ENCODE peak calls at places on chromosomes 1 and 21, in nine cellular contexts. One of them, this sample, is unnamed.
A peak's percentile ranks its signal among the peaks of the same experiment; 100 is the strongest.

GRCh38 chr1:172929006-172929405 is 121.7 kb downstream of the TNFSF18 start:
- DNase-seq in heart left ventricle: no peak
- DNase-seq in AG10803: no peak
- DNase-seq in GM23248: peak; percentile 60
- DNase-seq in CD4-positive, alpha-beta memory T cell: no peak
- DNase-seq in right lobe of liver: no peak
- DNase-seq in HL-60: no peak
- DNase-seq in CD8-positive, alpha-beta T cell: no peak
- DNase-seq in H7: no peak
- DNase-seq in this sample: no peak

GRCh38 chr1:201471772-201472171 is 2.8 kb upstream of the PHLDA3 start:
- DNase-seq in HL-60: no peak
- DNase-seq in heart left ventricle: peak; percentile 60
- DNase-seq in CD8-positive, alpha-beta T cell: no peak
- DNase-seq in right lobe of liver: no peak
- DNase-seq in AG10803: peak; percentile 89
- DNase-seq in H7: no peak
- DNase-seq in CD4-positive, alpha-beta memory T cell: no peak
- DNase-seq in GM23248: peak; percentile 93
- DNase-seq in this sample: no peak

GRCh38 chr1:12447849-12448312 is 170.1 kb downstream of the DHRS3 start:
- DNase-seq in CD4-positive, alpha-beta memory T cell: no peak
- DNase-seq in right lobe of liver: no peak
- DNase-seq in AG10803: peak; percentile 90
- DNase-seq in heart left ventricle: no peak
- DNase-seq in CD8-positive, alpha-beta T cell: no peak
- DNase-seq in HL-60: no peak
- DNase-seq in H7: no peak
- DNase-seq in GM23248: peak; percentile 71
- DNase-seq in this sample: no peak

GRCh38 chr1:202805886-202806511 is 2.2 kb downstream of the KDM5B start:
- DNase-seq in H7: peak; percentile 44
- DNase-seq in CD4-positive, alpha-beta memory T cell: no peak
- DNase-seq in AG10803: no peak
- DNase-seq in HL-60: no peak
- DNase-seq in heart left ventricle: no peak
- DNase-seq in right lobe of liver: no peak
- DNase-seq in GM23248: peak; percentile 60
- DNase-seq in CD8-positive, alpha-beta T cell: no peak
- DNase-seq in this sample: no peak

GRCh38 chr21:36691539-36692124 is 7.3 kb upstream of the SIM2 start:
- DNase-seq in AG10803: no peak
- DNase-seq in GM23248: no peak
- DNase-seq in heart left ventricle: no peak
- DNase-seq in H7: peak; percentile 49
- DNase-seq in HL-60: no peak
- DNase-seq in right lobe of liver: no peak
- DNase-seq in CD8-positive, alpha-beta T cell: no peak
- DNase-seq in CD4-positive, alpha-beta memory T cell: no peak
- DNase-seq in this sample: no peak

GRCh38 chr1:162197041-162197511 is 127.6 kb downstream of the NOS1AP start:
- DNase-seq in CD8-positive, alpha-beta T cell: no peak
- DNase-seq in GM23248: no peak
- DNase-seq in AG10803: no peak
- DNase-seq in CD4-positive, alpha-beta memory T cell: no peak
- DNase-seq in right lobe of liver: no peak
- DNase-seq in heart left ventricle: no peak
- DNase-seq in HL-60: no peak
- DNase-seq in H7: no peak
- DNase-seq in this sample: no peak

GRCh38 chr21:28579986-28580550 is 412.6 kb downstream of the LTN1 start:
- DNase-seq in HL-60: no peak
- DNase-seq in H7: no peak
- DNase-seq in heart left ventricle: no peak
- DNase-seq in right lobe of liver: no peak
- DNase-seq in CD8-positive, alpha-beta T cell: no peak
- DNase-seq in GM23248: no peak
- DNase-seq in AG10803: no peak
- DNase-seq in CD4-positive, alpha-beta memory T cell: no peak
- DNase-seq in this sample: no peak

GRCh38 chr1:55214903-55215193 is 316 bp downstream of the USP24 start:
- DNase-seq in right lobe of liver: peak; percentile 57
- DNase-seq in HL-60: no peak
- DNase-seq in CD4-positive, alpha-beta memory T cell: peak; percentile 57
- DNase-seq in CD8-positive, alpha-beta T cell: no peak
- DNase-seq in H7: peak; percentile 85
- DNase-seq in AG10803: peak; percentile 43
- DNase-seq in GM23248: peak; percentile 73
- DNase-seq in heart left ventricle: peak; percentile 62
- DNase-seq in this sample: no peak

GRCh38 chr1:162697140-162697895 is 65.1 kb downstream of the DDR2 start:
- DNase-seq in CD4-positive, alpha-beta memory T cell: no peak
- DNase-seq in H7: no peak
- DNase-seq in CD8-positive, alpha-beta T cell: no peak
- DNase-seq in GM23248: no peak
- DNase-seq in HL-60: no peak
- DNase-seq in right lobe of liver: no peak
- DNase-seq in AG10803: peak; percentile 31
- DNase-seq in heart left ventricle: no peak
- DNase-seq in this sample: no peak

GRCh38 chr1:156076609-156077429 is 5.4 kb downstream of the MEX3A start:
- DNase-seq in HL-60: no peak
- DNase-seq in GM23248: no peak
- DNase-seq in heart left ventricle: peak; percentile 65
- DNase-seq in right lobe of liver: peak; percentile 86
- DNase-seq in CD4-positive, alpha-beta memory T cell: no peak
- DNase-seq in H7: peak; percentile 88
- DNase-seq in AG10803: no peak
- DNase-seq in CD8-positive, alpha-beta T cell: no peak
- DNase-seq in this sample: no peak

GRCh38 chr1:145972580-145972979 is 8.1 kb downstream of the POLR3GL start:
- DNase-seq in HL-60: no peak
- DNase-seq in H7: no peak
- DNase-seq in AG10803: no peak
- DNase-seq in right lobe of liver: peak; percentile 51
- DNase-seq in GM23248: no peak
- DNase-seq in heart left ventricle: no peak
- DNase-seq in CD4-positive, alpha-beta memory T cell: no peak
- DNase-seq in CD8-positive, alpha-beta T cell: no peak
- DNase-seq in this sample: no peak

GRCh38 chr1:64505232-64505943 is 35.5 kb downstream of the CACHD1 start:
- DNase-seq in H7: peak; percentile 94
- DNase-seq in GM23248: no peak
- DNase-seq in AG10803: no peak
- DNase-seq in heart left ventricle: peak; percentile 35
- DNase-seq in right lobe of liver: peak; percentile 30
- DNase-seq in CD4-positive, alpha-beta memory T cell: peak; percentile 42
- DNase-seq in HL-60: no peak
- DNase-seq in CD8-positive, alpha-beta T cell: peak; percentile 66
- DNase-seq in this sample: peak; percentile 65

GRCh38 chr1:178706467-178706866 is 18.6 kb upstream of the RALGPS2 start:
- DNase-seq in CD4-positive, alpha-beta memory T cell: no peak
- DNase-seq in H7: no peak
- DNase-seq in heart left ventricle: peak; percentile 61
- DNase-seq in CD8-positive, alpha-beta T cell: no peak
- DNase-seq in HL-60: peak; percentile 17
- DNase-seq in GM23248: peak; percentile 72
- DNase-seq in AG10803: peak; percentile 79
- DNase-seq in right lobe of liver: no peak
- DNase-seq in this sample: no peak

GRCh38 chr1:164504699-164505098 is 54.3 kb upstream of the PBX1 start:
- DNase-seq in H7: no peak
- DNase-seq in right lobe of liver: no peak
- DNase-seq in GM23248: peak; percentile 63
- DNase-seq in heart left ventricle: no peak
- DNase-seq in CD8-positive, alpha-beta T cell: no peak
- DNase-seq in CD4-positive, alpha-beta memory T cell: no peak
- DNase-seq in HL-60: no peak
- DNase-seq in AG10803: peak; percentile 30
- DNase-seq in this sample: no peak

GRCh38 chr1:36092166-36092797 is 3.6 kb downstream of the ADPRS start:
- DNase-seq in AG10803: no peak
- DNase-seq in heart left ventricle: no peak
- DNase-seq in H7: peak; percentile 10
- DNase-seq in right lobe of liver: no peak
- DNase-seq in CD4-positive, alpha-beta memory T cell: no peak
- DNase-seq in HL-60: no peak
- DNase-seq in GM23248: no peak
- DNase-seq in CD8-positive, alpha-beta T cell: no peak
- DNase-seq in this sample: no peak

GRCh38 chr1:59074574-59074973 is 222.3 kb upstream of the FGGY start:
- DNase-seq in H7: no peak
- DNase-seq in GM23248: no peak
- DNase-seq in CD4-positive, alpha-beta memory T cell: no peak
- DNase-seq in right lobe of liver: no peak
- DNase-seq in heart left ventricle: no peak
- DNase-seq in CD8-positive, alpha-beta T cell: no peak
- DNase-seq in AG10803: no peak
- DNase-seq in HL-60: no peak
- DNase-seq in this sample: no peak

GRCh38 chr1:98323396-98323795 is 338.1 kb upstream of the SNX7 start:
- DNase-seq in AG10803: peak; percentile 91
- DNase-seq in CD4-positive, alpha-beta memory T cell: no peak
- DNase-seq in HL-60: peak; percentile 39
- DNase-seq in H7: no peak
- DNase-seq in heart left ventricle: peak; percentile 19
- DNase-seq in right lobe of liver: no peak
- DNase-seq in CD8-positive, alpha-beta T cell: no peak
- DNase-seq in GM23248: peak; percentile 93
- DNase-seq in this sample: no peak

GRCh38 chr1:215992620-215993019 is 425.5 kb downstream of the KCTD3 start:
- DNase-seq in right lobe of liver: no peak
- DNase-seq in GM23248: peak; percentile 55
- DNase-seq in HL-60: no peak
- DNase-seq in CD8-positive, alpha-beta T cell: no peak
- DNase-seq in AG10803: peak; percentile 24
- DNase-seq in CD4-positive, alpha-beta memory T cell: no peak
- DNase-seq in heart left ventricle: no peak
- DNase-seq in H7: no peak
- DNase-seq in this sample: no peak

GRCh38 chr1:215007880-215008279 is 74.7 kb upstream of the KCNK2 start:
- DNase-seq in CD4-positive, alpha-beta memory T cell: no peak
- DNase-seq in right lobe of liver: no peak
- DNase-seq in AG10803: peak; percentile 89
- DNase-seq in HL-60: no peak
- DNase-seq in CD8-positive, alpha-beta T cell: no peak
- DNase-seq in heart left ventricle: no peak
- DNase-seq in H7: no peak
- DNase-seq in GM23248: peak; percentile 59
- DNase-seq in this sample: no peak

GRCh38 chr1:13589403-13589802 is 5.8 kb downstream of the PDPN start:
- DNase-seq in HL-60: no peak
- DNase-seq in GM23248: no peak
- DNase-seq in CD4-positive, alpha-beta memory T cell: no peak
- DNase-seq in H7: no peak
- DNase-seq in AG10803: no peak
- DNase-seq in right lobe of liver: no peak
- DNase-seq in heart left ventricle: no peak
- DNase-seq in CD8-positive, alpha-beta T cell: no peak
- DNase-seq in this sample: no peak

GRCh38 chr1:81802601-81803422 is 2.1 kb downstream of the ADGRL2 start:
- DNase-seq in CD8-positive, alpha-beta T cell: no peak
- DNase-seq in CD4-positive, alpha-beta memory T cell: no peak
- DNase-seq in heart left ventricle: peak; percentile 83
- DNase-seq in HL-60: no peak
- DNase-seq in AG10803: peak; percentile 44
- DNase-seq in right lobe of liver: peak; percentile 82
- DNase-seq in GM23248: peak; percentile 84
- DNase-seq in H7: peak; percentile 65
- DNase-seq in this sample: no peak

GRCh38 chr1:25178917-25179571 is 53.3 kb downstream of the SYF2 start:
- DNase-seq in right lobe of liver: no peak
- DNase-seq in H7: no peak
- DNase-seq in HL-60: no peak
- DNase-seq in AG10803: no peak
- DNase-seq in CD4-positive, alpha-beta memory T cell: no peak
- DNase-seq in heart left ventricle: no peak
- DNase-seq in CD8-positive, alpha-beta T cell: no peak
- DNase-seq in GM23248: no peak
- DNase-seq in this sample: no peak

GRCh38 chr1:30758785-30759380 is 1.3 kb upstream of the LAPTM5 start:
- DNase-seq in right lobe of liver: no peak
- DNase-seq in GM23248: peak; percentile 24
- DNase-seq in heart left ventricle: no peak
- DNase-seq in CD4-positive, alpha-beta memory T cell: no peak
- DNase-seq in AG10803: peak; percentile 58
- DNase-seq in H7: peak; percentile 88
- DNase-seq in HL-60: peak; percentile 49
- DNase-seq in CD8-positive, alpha-beta T cell: no peak
- DNase-seq in this sample: no peak
- H3K4me3 ChIP-seq in right lobe of liver: no peak overlapping the region
- H3K4me3 ChIP-seq in GM23248: no peak overlapping the region
- H3K4me3 ChIP-seq in heart left ventricle: no peak overlapping the region
- H3K4me3 ChIP-seq in CD4-positive, alpha-beta memory T cell: peak overlapping the region; percentile 24
- H3K4me3 ChIP-seq in AG10803: no peak overlapping the region
- H3K4me3 ChIP-seq in H7: no peak overlapping the region
- H3K4me3 ChIP-seq in HL-60: no peak overlapping the region
- H3K4me3 ChIP-seq in CD8-positive, alpha-beta T cell: peak overlapping the region; percentile 4
- H3K4me3 ChIP-seq in this sample: peak overlapping the region; percentile 45

GRCh38 chr1:22428672-22429071 is 23.0 kb upstream of the ZBTB40 start:
- DNase-seq in H7: peak; percentile 68
- DNase-seq in HL-60: peak; percentile 30
- DNase-seq in AG10803: peak; percentile 48
- DNase-seq in CD8-positive, alpha-beta T cell: no peak
- DNase-seq in GM23248: peak; percentile 62
- DNase-seq in CD4-positive, alpha-beta memory T cell: peak; percentile 58
- DNase-seq in right lobe of liver: no peak
- DNase-seq in heart left ventricle: no peak
- DNase-seq in this sample: peak; percentile 14
- H3K4me3 ChIP-seq in H7: peak overlapping the region; percentile 10
- H3K4me3 ChIP-seq in HL-60: peak overlapping the region; percentile 44
- H3K4me3 ChIP-seq in AG10803: peak overlapping the region; percentile 51
- H3K4me3 ChIP-seq in CD8-positive, alpha-beta T cell: peak overlapping the region; percentile 15
- H3K4me3 ChIP-seq in GM23248: no peak overlapping the region
- H3K4me3 ChIP-seq in CD4-positive, alpha-beta memory T cell: no peak overlapping the region
- H3K4me3 ChIP-seq in right lobe of liver: peak overlapping the region; percentile 17
- H3K4me3 ChIP-seq in heart left ventricle: peak overlapping the region; percentile 34
- H3K4me3 ChIP-seq in this sample: peak overlapping the region; percentile 45

DNA sequence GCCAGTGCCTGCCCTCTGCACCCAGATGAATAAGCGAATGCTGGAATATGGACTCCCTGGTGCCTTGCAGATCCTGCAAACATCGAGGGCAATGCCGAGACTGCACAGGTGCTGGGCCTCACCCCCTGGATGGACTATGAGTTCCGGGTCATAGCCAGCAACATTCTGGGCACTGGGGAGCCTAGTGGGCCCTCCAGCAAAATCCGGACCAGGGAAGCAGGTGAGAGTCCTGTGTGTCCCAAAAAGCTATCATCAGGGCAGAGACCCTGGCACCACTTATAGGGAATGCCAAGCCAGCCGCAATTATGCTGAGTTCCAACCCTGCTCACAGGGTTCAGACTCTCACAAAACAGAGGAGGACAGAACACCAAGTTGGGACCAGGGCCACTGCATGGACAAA is 17.2 kb downstream of the TMEM81 start:
- DNase-seq in CD4-positive, alpha-beta memory T cell: no peak
- DNase-seq in right lobe of liver: no peak
- DNase-seq in HL-60: no peak
- DNase-seq in GM23248: no peak
- DNase-seq in heart left ventricle: no peak
- DNase-seq in H7: no peak
- DNase-seq in CD8-positive, alpha-beta T cell: no peak
- DNase-seq in AG10803: no peak
- DNase-seq in this sample: no peak
- H3K4me3 ChIP-seq in CD4-positive, alpha-beta memory T cell: no peak overlapping the region
- H3K4me3 ChIP-seq in right lobe of liver: no peak overlapping the region
- H3K4me3 ChIP-seq in HL-60: no peak overlapping the region
- H3K4me3 ChIP-seq in GM23248: no peak overlapping the region
- H3K4me3 ChIP-seq in heart left ventricle: no peak overlapping the region
- H3K4me3 ChIP-seq in H7: no peak overlapping the region
- H3K4me3 ChIP-seq in CD8-positive, alpha-beta T cell: no peak overlapping the region
- H3K4me3 ChIP-seq in AG10803: no peak overlapping the region
- H3K4me3 ChIP-seq in this sample: no peak overlapping the region

GRCh38 chr21:45555251-45555556 is 13.0 kb upstream of the SLC19A1 start:
- DNase-seq in HL-60: no peak
- DNase-seq in CD8-positive, alpha-beta T cell: no peak
- DNase-seq in heart left ventricle: no peak
- DNase-seq in CD4-positive, alpha-beta memory T cell: no peak
- DNase-seq in GM23248: no peak
- DNase-seq in H7: peak; percentile 96
- DNase-seq in right lobe of liver: no peak
- DNase-seq in AG10803: no peak
- DNase-seq in this sample: no peak
- H3K4me3 ChIP-seq in HL-60: peak overlapping the region; percentile 29
- H3K4me3 ChIP-seq in CD8-positive, alpha-beta T cell: no peak overlapping the region
- H3K4me3 ChIP-seq in heart left ventricle: peak overlapping the region; percentile 57
- H3K4me3 ChIP-seq in CD4-positive, alpha-beta memory T cell: no peak overlapping the region
- H3K4me3 ChIP-seq in GM23248: peak overlapping the region; percentile 59
- H3K4me3 ChIP-seq in H7: peak overlapping the region; percentile 61
- H3K4me3 ChIP-seq in right lobe of liver: peak overlapping the region; percentile 60
- H3K4me3 ChIP-seq in AG10803: no peak overlapping the region
- H3K4me3 ChIP-seq in this sample: no peak overlapping the region